ENCODE peak calls at places on chromosomes 13 and 19, in seven cellular contexts. O, Z, V, E, J, S and B are unnamed samples.

GRCh38 chr13:66114127-66114526 is 1116.0 kb downstream of the PCDH9 start:
- DNase-seq in O (no peak), Z (no peak), V (no peak), E (no peak), J (no peak), S (no peak), B (no peak)

GRCh38 chr13:34256236-34256635 is 438.3 kb downstream of the RFC3 start:
- DNase-seq in O (no peak), Z (no peak), V (no peak), E (no peak), J (no peak), S (no peak), B (no peak)

GRCh38 chr13:46492946-46493345 is 60.0 kb upstream of the LRCH1 start:
- DNase-seq in O (peak; percentile 64), Z (peak; percentile 77), V (no peak), E (no peak), J (no peak), S (peak; percentile 49), B (no peak)

GRCh38 chr19:1796395-1797142 is 15.5 kb downstream of the ATP8B3 start:
- DNase-seq in O (no peak), Z (no peak), V (no peak), E (no peak), J (peak; percentile 38), S (no peak), B (no peak)

GRCh38 chr19:7925171-7925837 is 631 bp downstream of the CTXN1 start:
- DNase-seq in O (peak; percentile 68), Z (peak; percentile 89), V (no peak), E (peak; percentile 56), J (peak; percentile 80), S (peak; percentile 42), B (peak; percentile 55)

GRCh38 chr19:10408511-10409291 is 5.4 kb upstream of the CDC37 start:
- DNase-seq in O (no peak), Z (no peak), V (no peak), E (no peak), J (peak; percentile 83), S (no peak), B (no peak)

GRCh38 chr13:30026909-30027308 is 176.5 kb upstream of the UBL3 start:
- DNase-seq in O (no peak), Z (no peak), V (no peak), E (no peak), J (no peak), S (no peak), B (no peak)

GRCh38 chr19:42528354-42529247 is at the start of gene CEACAM1:
- DNase-seq in O (no peak), Z (no peak), V (no peak), E (peak; percentile 27), J (peak; percentile 86), S (no peak), B (peak; percentile 79)

GRCh38 chr19:28522545-28522922 is 690.4 kb downstream of the UQCRFS1 start:
- DNase-seq in O (no peak), Z (no peak), V (no peak), E (no peak), J (no peak), S (no peak), B (no peak)

GRCh38 chr19:16497042-16497441 is 848 bp downstream of the C19orf44 start:
- DNase-seq in O (no peak), Z (no peak), V (no peak), E (no peak), J (no peak), S (no peak), B (no peak)

DNA sequence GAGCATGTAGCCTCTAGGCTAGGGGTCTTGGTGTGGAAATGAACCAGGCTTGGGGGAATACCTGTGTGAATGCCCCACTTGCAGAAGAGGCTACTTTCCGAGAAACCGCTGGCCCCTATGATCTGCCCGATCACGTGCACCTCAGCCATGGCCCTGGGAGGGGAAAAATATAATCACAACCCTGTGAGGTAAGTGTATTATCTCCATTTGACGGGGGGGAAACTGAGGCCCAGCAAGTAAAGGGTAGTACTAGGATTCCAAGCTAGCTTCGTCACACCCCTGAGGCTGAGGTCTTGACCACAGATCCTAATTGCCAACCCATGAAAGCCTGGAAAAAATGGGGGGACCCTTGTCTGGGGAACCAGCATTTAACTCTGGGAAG is 587 bp downstream of the B9D2 start:
- DNase-seq in O (no peak), Z (no peak), V (no peak), E (no peak), J (no peak), S (no peak), B (no peak)
- H3K4me3 ChIP-seq in O (peak overlapping the region; percentile 77), Z (peak overlapping the region; percentile 60), V (peak overlapping the region; percentile 93), E (peak overlapping the region; percentile 16), J (no peak overlapping the region), S (peak overlapping the region; percentile 65), B (peak overlapping the region; percentile 97)

GRCh38 chr13:93225610-93226009 is 997 bp upstream of the GPC6 start:
- DNase-seq in O (no peak), Z (no peak), V (no peak), E (no peak), J (no peak), S (no peak), B (no peak)

GRCh38 chr13:93224545-93224944 is 2.1 kb upstream of the GPC6 start:
- DNase-seq in O (peak; percentile 23), Z (peak; percentile 95), V (no peak), E (no peak), J (no peak), S (no peak), B (no peak)

GRCh38 chr13:93226623-93227279 is at the start of gene GPC6:
- DNase-seq in O (peak; percentile 96), Z (peak; percentile 88), V (no peak), E (peak; percentile 4), J (no peak), S (peak; percentile 93), B (no peak)

GRCh38 chr13:93227280-93227905 is 786 bp downstream of the GPC6 start:
- DNase-seq in O (peak; percentile 80), Z (peak; percentile 66), V (no peak), E (peak; percentile 6), J (no peak), S (no peak), B (no peak)

GRCh38 chr13:93226065-93226622 is 463 bp upstream of the GPC6 start:
- DNase-seq in O (no peak), Z (no peak), V (no peak), E (no peak), J (no peak), S (no peak), B (no peak)
- H3K4me3 ChIP-seq in O (peak overlapping the region; percentile 83), Z (peak overlapping the region; percentile 62), V (peak overlapping the region; percentile 52), E (no peak overlapping the region), J (no peak overlapping the region), S (peak overlapping the region; percentile 96), B (no peak overlapping the region)

DNA sequence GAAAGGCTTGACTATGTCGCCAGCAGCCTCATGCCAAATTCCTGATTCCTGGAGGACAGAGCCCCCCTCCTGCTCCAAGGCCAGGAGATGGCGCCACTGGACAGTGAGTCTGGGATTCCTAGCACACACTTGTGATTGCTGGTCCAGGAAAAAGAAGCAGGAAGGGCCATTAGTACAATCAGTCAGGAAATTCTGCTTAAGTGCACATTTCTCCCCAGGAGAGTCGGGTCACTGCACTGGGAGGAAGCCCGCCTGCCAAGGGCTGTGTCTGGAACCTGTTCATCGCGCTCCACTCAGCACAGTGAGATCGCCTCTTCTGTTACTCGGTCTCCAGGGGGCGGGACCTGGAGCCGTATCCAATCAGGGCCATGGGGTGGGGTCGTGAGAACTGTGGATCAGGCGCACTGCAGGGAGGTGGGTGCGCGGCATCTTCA is 65.1 kb downstream of the ZNF823 start:
- DNase-seq in O (peak; percentile 56), Z (peak; percentile 93), V (peak; percentile 16), E (peak; percentile 88), J (no peak), S (peak; percentile 24), B (no peak)
- H3K4me3 ChIP-seq in O (peak overlapping the region; percentile 40), Z (peak overlapping the region; percentile 80), V (peak overlapping the region; percentile 54), E (no peak overlapping the region), J (no peak overlapping the region), S (peak overlapping the region; percentile 29), B (no peak overlapping the region)

GRCh38 chr13:109884462-109884861 is 98.1 kb upstream of the IRS2 start:
- DNase-seq in O (no peak), Z (no peak), V (no peak), E (no peak), J (no peak), S (no peak), B (no peak)

GRCh38 chr13:109885235-109885634 is 98.9 kb upstream of the IRS2 start:
- DNase-seq in O (no peak), Z (no peak), V (no peak), E (no peak), J (no peak), S (no peak), B (no peak)

GRCh38 chr13:109881347-109881725 is 95.0 kb upstream of the IRS2 start:
- DNase-seq in O (no peak), Z (no peak), V (no peak), E (no peak), J (no peak), S (no peak), B (no peak)

GRCh38 chr13:109881961-109882558 is 95.7 kb upstream of the IRS2 start:
- DNase-seq in O (no peak), Z (no peak), V (no peak), E (no peak), J (no peak), S (no peak), B (no peak)

DNA sequence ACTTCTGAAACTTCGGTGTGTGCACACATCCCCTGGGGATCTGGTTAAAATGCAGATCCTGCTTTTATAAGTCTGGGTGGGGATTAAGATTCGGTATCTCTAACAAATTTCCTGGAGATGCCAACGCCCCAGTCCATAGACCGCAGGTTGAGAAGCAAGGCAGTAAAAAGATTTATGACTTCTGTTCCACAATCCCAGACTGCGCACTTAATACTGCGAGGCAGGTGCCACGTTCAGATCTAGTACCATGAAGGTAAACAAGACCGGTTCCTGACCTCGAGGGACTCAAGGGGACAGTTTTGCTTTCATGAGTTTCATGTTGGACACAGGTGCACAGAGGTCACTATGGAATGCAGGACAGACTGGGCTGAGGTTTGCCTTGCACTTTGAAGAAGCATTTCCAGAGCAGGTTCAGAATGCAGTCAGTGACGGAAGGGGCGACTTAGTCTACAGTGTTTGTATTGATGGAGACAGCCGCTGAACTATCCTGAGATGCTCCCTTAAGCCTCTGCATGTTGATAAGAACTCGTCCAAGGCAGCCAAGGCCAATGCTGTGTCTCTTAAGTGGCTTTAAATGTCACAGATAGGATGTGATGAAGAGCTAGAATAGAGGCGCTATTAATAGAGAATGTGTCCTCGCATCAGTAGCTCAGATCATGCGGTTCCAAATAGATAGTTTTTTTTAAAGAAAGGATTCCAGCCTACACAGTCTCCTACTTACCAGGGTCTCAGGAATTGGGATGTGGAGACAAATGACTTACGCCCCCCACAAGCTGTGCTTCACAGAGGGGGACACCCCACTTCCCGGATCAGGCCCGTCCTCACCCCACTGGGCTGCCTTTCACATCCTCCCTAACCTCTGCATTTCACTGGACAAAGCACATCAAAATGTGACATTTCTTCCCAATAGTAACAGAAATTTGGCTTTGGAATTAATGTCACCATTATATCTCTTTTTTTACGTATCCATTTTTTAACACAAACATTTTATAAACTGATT is 97.1 kb upstream of the IRS2 start:
- DNase-seq in O (no peak), Z (no peak), V (no peak), E (no peak), J (no peak), S (no peak), B (no peak)
- H3K4me3 ChIP-seq in O (no peak overlapping the region), Z (no peak overlapping the region), V (no peak overlapping the region), E (no peak overlapping the region), J (no peak overlapping the region), S (no peak overlapping the region), B (no peak overlapping the region)